ENCODE peak calls at places on chromosomes 4 and X, in six cellular contexts. B is hepatocyte, J is AG09309, F is AG04450, D is astrocyte of the spinal cord, E is cardiac fibroblast. S is an unnamed sample.

GRCh38 chr4:47383829-47384427 is 79.6 kb downstream of the COMMD8 start:
- DNase-seq in B (peak; percentile 53), J (no peak), F (peak; percentile 21), D (peak; percentile 55), E (peak; percentile 66), S (no peak)

GRCh38 chrX:67781132-67781531 is 237.3 kb downstream of the AR start:
- DNase-seq in B (no peak), J (no peak), F (no peak), D (no peak), E (no peak), S (no peak)

GRCh38 chr4:56630876-56631666 is 50.0 kb downstream of the HOPX start:
- DNase-seq in B (no peak), J (peak; percentile 21), F (no peak), D (peak; percentile 79), E (no peak), S (no peak)

GRCh38 chr4:89398146-89398545 is 90.5 kb upstream of the GPRIN3 start:
- DNase-seq in B (no peak), J (no peak), F (no peak), D (no peak), E (no peak), S (no peak)

GRCh38 chr4:853416-853781 is 27.5 kb upstream of the CPLX1 start:
- DNase-seq in B (no peak), J (no peak), F (no peak), D (no peak), E (no peak), S (no peak)

GRCh38 chrX:8743126-8743732 is 11.3 kb upstream of the ANOS1 start:
- DNase-seq in B (peak; percentile 50), J (no peak), F (no peak), D (no peak), E (peak; percentile 33), S (no peak)

GRCh38 chr4:152434011-152434410 is 101.9 kb downstream of the FBXW7 start:
- DNase-seq in B (no peak), J (no peak), F (no peak), D (no peak), E (no peak), S (no peak)

GRCh38 chrX:7107968-7108480 is 39.5 kb upstream of the STS start:
- DNase-seq in B (no peak), J (no peak), F (no peak), D (no peak), E (no peak), S (no peak)

GRCh38 chrX:140918398-140919043 is 83.9 kb upstream of the SPANXB1 start:
- DNase-seq in B (peak; percentile 67), J (peak; percentile 7), F (peak; percentile 8), D (peak; percentile 73), E (peak; percentile 81), S (peak; percentile 32)

GRCh38 chrX:127389900-127390299 is 570.4 kb downstream of the PRR32 start:
- DNase-seq in B (no peak), J (no peak), F (no peak), D (no peak), E (no peak), S (no peak)

GRCh38 chr4:7842384-7843279 is 97.0 kb downstream of the AFAP1 start:
- DNase-seq in B (peak; percentile 65), J (peak; percentile 99), F (peak; percentile 97), D (peak; percentile 98), E (peak; percentile 98), S (no peak)

GRCh38 chr4:122874194-122874593 is 47.6 kb downstream of the FGF2 start:
- DNase-seq in B (peak; percentile 16), J (peak; percentile 66), F (peak; percentile 51), D (peak; percentile 82), E (peak; percentile 91), S (no peak)

GRCh38 chrX:120769576-120770341 is 105.9 kb downstream of the CT47B1 start:
- DNase-seq in B (peak; percentile 31), J (peak; percentile 62), F (no peak), D (peak; percentile 66), E (peak; percentile 82), S (no peak)

GRCh38 chrX:8971116-8971515 is 62.8 kb downstream of the FAM9B start:
- DNase-seq in B (peak; percentile 33), J (no peak), F (peak; percentile 26), D (peak; percentile 63), E (peak; percentile 72), S (peak; percentile 25)

GRCh38 chr4:87853108-87853507 is 20.3 kb downstream of the MEPE start:
- DNase-seq in B (peak; percentile 62), J (peak; percentile 25), F (no peak), D (peak; percentile 75), E (peak; percentile 74), S (no peak)

GRCh38 chr4:87851955-87852354 is 19.2 kb downstream of the MEPE start:
- DNase-seq in B (no peak), J (no peak), F (no peak), D (no peak), E (no peak), S (no peak)

GRCh38 chr4:87848622-87849351 is 16.0 kb downstream of the MEPE start:
- DNase-seq in B (peak; percentile 79), J (peak; percentile 28), F (peak; percentile 11), D (peak; percentile 66), E (peak; percentile 84), S (peak; percentile 87)

GRCh38 chr4:87851332-87851731 is 18.6 kb downstream of the MEPE start:
- DNase-seq in B (no peak), J (no peak), F (no peak), D (no peak), E (no peak), S (no peak)

DNA sequence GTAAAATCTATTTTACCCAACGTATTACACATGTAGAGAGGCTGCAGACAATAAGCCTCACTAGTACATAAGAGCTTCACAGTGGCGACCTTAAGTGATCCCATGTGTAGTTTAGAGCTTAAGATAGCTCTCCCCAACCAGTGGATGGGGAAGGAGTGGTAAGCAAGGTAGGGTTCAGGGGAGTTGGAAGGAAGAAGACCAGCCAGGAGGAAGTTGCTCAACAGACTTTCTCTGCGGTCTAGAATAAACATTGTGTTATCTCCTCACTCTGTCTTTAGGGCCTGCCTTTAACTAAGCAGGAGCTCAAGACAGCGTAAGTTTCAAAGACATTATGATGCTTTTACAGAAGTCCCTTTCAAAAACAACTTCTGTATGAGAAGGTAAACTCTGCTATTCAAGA is 16.8 kb downstream of the MEPE start:
- DNase-seq in B (no peak), J (no peak), F (no peak), D (no peak), E (peak; percentile 40), S (no peak)
- H3K4me3 ChIP-seq in B (no peak overlapping the region), J (no peak overlapping the region), F (no peak overlapping the region), D (no peak overlapping the region), E (no peak overlapping the region), S (no peak overlapping the region)

GRCh38 chr4:79820427-79820826 is 252.6 kb downstream of the ANTXR2 start:
- DNase-seq in B (no peak), J (no peak), F (no peak), D (no peak), E (no peak), S (no peak)
- TF ChIP-seq CTCF in B (no peak), J (no peak), F (no peak), D (no peak), E (no peak), S (no peak)

DNA sequence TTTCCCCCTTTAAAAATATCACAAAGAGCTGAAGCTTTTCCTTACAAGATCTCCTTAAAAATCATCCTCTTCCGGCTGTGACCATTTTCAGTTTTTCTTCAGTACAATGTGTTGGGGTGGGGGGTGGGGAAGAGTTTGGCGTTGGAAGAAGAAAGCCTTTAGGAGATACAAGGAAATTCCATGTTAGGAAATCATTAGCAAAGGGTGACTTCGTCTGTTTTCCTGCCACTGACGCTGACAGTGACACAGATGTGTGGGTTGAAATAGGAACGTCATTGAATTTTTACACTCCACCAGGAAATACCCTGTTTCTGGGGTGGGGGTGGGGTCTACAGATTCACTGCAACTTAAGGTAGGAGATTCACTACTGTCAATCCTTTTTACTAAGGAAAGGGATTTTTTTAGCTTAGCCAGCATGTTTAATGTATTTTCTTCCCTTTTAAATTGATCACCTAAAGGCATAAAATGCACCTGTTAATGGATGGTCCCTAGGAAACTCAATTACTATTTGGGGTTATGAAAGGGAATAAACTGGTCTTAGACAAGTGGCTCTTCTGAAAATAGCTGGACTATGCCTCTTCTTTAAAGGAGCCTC is 3.9 kb downstream of the MAMLD1 start:
- DNase-seq in B (peak; percentile 33), J (no peak), F (no peak), D (peak; percentile 35), E (peak; percentile 66), S (no peak)
- H3K4me3 ChIP-seq in B (peak overlapping the region; percentile 31), J (peak overlapping the region; percentile 67), F (peak overlapping the region; percentile 74), D (peak overlapping the region; percentile 50), E (peak overlapping the region; percentile 62), S (no peak overlapping the region)

DNA sequence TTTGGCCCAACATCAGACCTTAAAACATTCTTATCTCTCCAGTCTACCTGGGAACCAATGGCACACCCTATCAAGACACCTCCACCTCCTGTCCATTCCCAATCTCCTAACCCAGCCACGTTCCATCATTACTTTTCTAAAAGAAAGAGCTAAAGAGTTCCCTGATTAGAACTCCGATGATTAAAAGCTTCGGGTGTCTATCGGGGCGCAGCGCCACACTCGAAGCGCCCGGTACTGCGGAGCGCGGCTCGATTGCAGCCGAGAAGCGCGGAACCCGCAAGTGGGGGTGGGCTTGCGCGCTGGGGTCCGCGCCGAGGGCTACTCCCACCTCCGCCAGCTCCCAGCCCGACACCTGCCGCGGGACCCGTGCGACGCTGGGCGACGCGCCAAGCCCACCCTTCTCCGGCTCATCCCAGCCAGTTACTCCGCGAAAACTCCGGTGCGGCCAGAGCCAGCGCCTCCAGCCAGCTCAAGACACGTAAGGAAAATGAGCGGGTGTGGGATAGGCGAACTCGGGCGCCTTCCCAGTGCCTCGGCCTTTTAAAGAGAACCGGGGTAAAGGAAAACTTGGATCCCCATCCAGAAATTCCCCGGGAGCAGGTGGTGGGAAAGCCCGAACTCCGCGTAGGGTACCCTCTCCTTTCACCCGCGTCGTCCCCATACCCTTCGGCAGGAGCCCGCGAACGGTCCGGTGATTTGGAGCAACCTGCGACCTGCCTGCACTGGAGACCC is 601 bp downstream of the NPY1R start:
- DNase-seq in B (peak; percentile 50), J (no peak), F (no peak), D (peak; percentile 32), E (peak; percentile 18), S (no peak)
- TF ChIP-seq CTCF in B (peak; percentile 25), J (no peak), F (no peak), D (peak; percentile 11), E (no peak), S (no peak)

GRCh38 chr4:80237992-80238391 is 28.5 kb upstream of the FGF5 start:
- DNase-seq in B (no peak), J (peak; percentile 81), F (peak; percentile 78), D (peak; percentile 90), E (peak; percentile 95), S (no peak)
- H3K4me3 ChIP-seq in B (no peak overlapping the region), J (peak overlapping the region; percentile 21), F (peak overlapping the region; percentile 34), D (no peak overlapping the region), E (peak overlapping the region; percentile 19), S (no peak overlapping the region)

DNA sequence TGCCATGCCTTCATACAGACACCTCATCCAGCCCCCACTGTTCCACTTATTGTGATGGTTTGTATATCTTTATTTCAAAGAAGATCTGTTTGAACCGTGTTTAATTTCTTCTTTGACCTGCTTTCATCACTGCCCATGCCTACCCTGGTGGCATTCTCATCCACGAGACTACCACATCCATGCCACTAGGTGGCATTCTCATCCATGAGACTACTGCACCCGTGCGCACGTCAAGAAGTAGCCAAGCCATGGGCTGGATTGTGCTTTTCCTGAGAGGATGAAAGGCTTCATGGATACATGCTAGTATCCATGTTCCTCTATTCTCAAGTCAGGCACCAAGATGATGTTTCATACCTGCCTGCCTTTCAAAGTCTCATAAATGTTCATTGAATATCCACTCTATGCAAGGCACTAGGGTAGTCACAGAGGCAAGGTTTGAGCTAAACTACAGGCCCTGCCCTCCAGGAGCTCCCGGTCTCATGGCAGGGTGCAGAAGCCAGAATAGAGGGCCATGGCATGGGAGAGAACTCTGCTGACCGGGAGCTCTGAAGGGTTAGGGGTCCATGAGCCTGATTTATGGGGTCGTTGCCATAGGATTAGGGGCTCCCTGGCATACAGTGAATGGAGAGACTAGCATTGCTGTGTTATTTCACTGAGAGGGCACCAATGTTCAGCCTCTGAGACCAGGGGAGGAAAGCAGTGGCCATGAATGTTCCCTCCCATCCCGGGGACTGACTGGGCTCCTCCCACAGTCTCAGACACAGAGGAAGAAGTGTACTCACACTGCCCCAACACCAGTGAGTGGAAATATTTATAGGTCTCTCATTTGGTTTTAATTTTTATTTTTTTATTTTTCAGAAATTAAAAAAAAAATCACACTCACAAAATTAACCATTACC is 24.8 kb upstream of the EOLA2 start:
- DNase-seq in B (peak; percentile 61), J (peak; percentile 8), F (peak; percentile 33), D (peak; percentile 62), E (peak; percentile 70), S (peak; percentile 8)
- TF ChIP-seq CTCF in B (peak; percentile 55), J (peak; percentile 79), F (peak; percentile 70), D (peak; percentile 68), E (peak; percentile 60), S (peak; percentile 82)

S was measured in LNCaP clone FGC.